ENCODE peak calls at places on chromosomes 12 and 14, in five cellular contexts. G is activated naive CD8-positive, alpha-beta T cell treated with anti-CD3 and anti-CD28 coated beads, Interleukin-2, amount 50 U/mL, for 24 hours; P is pancreas; B is gastroesophageal sphincter; L is CD8-positive, alpha-beta T cell. Y is an unnamed sample.
A peak's percentile ranks its signal among the peaks of the same experiment; 100 is the strongest.

GRCh38 chr14:55773297-55773696 is 193.3 kb downstream of the KTN1 start:
- ATAC-seq in G (no peak), P (no peak), L (no peak), B (no peak), Y (no peak)

GRCh38 chr14:81784084-81784483 is 250.4 kb upstream of the SEL1L start:
- ATAC-seq in G (no peak), P (no peak), L (no peak), B (no peak), Y (no peak)

GRCh38 chr14:99241314-99242035 is 30.5 kb downstream of the BCL11B start:
- ATAC-seq in B (no peak), P (peak; percentile 47), L (peak; percentile 46), G (peak; percentile 39), Y (no peak)

GRCh38 chr12:93518725-93519124 is 51.4 kb downstream of the MRPL42 start:
- ATAC-seq in G (no peak), P (no peak), B (no peak), L (no peak), Y (no peak)

GRCh38 chr14:88599761-88600439 is 37.1 kb downstream of the ZC3H14 start:
- ATAC-seq in P (no peak), L (no peak), G (peak; percentile 95), B (no peak), Y (no peak)

GRCh38 chr12:28108599-28108998 is 81.7 kb upstream of the CCDC91 start:
- ATAC-seq in P (no peak), B (no peak), G (no peak), L (peak; percentile 29), Y (no peak)

GRCh38 chr12:65803253-65803652 is 21.0 kb upstream of the HMGA2 start:
- ATAC-seq in L (no peak), G (no peak), P (no peak), B (no peak), Y (no peak)

GRCh38 chr14:29805415-29806123 is 122.1 kb downstream of the PRKD1 start:
- ATAC-seq in L (no peak), G (peak; percentile 52), B (peak; percentile 88), P (peak; percentile 96), Y (no peak)

GRCh38 chr14:76781648-76782051 is 20.4 kb downstream of the VASH1 start:
- ATAC-seq in G (peak; percentile 27), P (no peak), L (no peak), B (no peak), Y (no peak)

GRCh38 chr14:68486809-68487208 is 306.1 kb downstream of the ZFP36L1 start:
- ATAC-seq in G (no peak), P (peak; percentile 57), B (no peak), L (no peak), Y (no peak)

GRCh38 chr14:60632777-60633176 is 16.5 kb downstream of the SIX1 start:
- ATAC-seq in B (no peak), G (no peak), L (no peak), P (no peak), Y (no peak)

GRCh38 chr12:32502693-32503510 is 103.5 kb downstream of the FGD4 start:
- ATAC-seq in L (no peak), P (peak; percentile 51), G (no peak), B (peak; percentile 80), Y (peak; percentile 37)

GRCh38 chr12:107775093-107775721 is 703 bp downstream of the ASCL4 start:
- ATAC-seq in G (no peak), P (peak; percentile 24), B (no peak), L (no peak), Y (peak; percentile 17)

GRCh38 chr12:1429980-1430379 is 164.4 kb downstream of the FBXL14 start:
- ATAC-seq in P (peak; percentile 15), G (no peak), L (no peak), B (peak; percentile 89), Y (no peak)

GRCh38 chr14:59297070-59297766 is 108.8 kb downstream of the DAAM1 start:
- ATAC-seq in L (no peak), G (no peak), P (peak; percentile 60), B (no peak), Y (peak; percentile 52)

GRCh38 chr12:11729008-11729407 is 79.5 kb downstream of the ETV6 start:
- ATAC-seq in L (no peak), B (no peak), P (peak; percentile 84), G (no peak), Y (peak; percentile 69)

GRCh38 chr12:75364918-75365317 is 26.0 kb upstream of the GLIPR1L2 start:
- ATAC-seq in L (no peak), B (no peak), G (no peak), P (no peak), Y (no peak)

GRCh38 chr12:110937104-110937641 is 16.8 kb upstream of the MYL2 start:
- ATAC-seq in P (peak; percentile 89), B (peak; percentile 28), G (peak; percentile 52), L (peak; percentile 40), Y (no peak)

GRCh38 chr12:130013771-130014484 is 110.1 kb upstream of the TMEM132D start:
- ATAC-seq in L (no peak), P (peak; percentile 89), G (peak; percentile 55), B (no peak), Y (peak; percentile 66)

GRCh38 chr12:67774983-67775587 is 126.5 kb downstream of the DYRK2 start:
- ATAC-seq in P (no peak), B (no peak), L (no peak), G (no peak), Y (no peak)

GRCh38 chr14:70585221-70585620 is 15.2 kb downstream of the MED6 start:
- ATAC-seq in G (peak; percentile 65), L (no peak), P (no peak), B (no peak), Y (no peak)

GRCh38 chr12:80509781-80510556 is 65.9 kb downstream of the PTPRQ start:
- ATAC-seq in L (no peak), B (no peak), P (no peak), G (no peak), Y (no peak)

GRCh38 chr12:89424394-89424793 is 72.1 kb upstream of the DUSP6 start:
- ATAC-seq in B (no peak), P (no peak), G (no peak), L (no peak), Y (no peak)

GRCh38 chr12:45439039-45439438 is 223.1 kb downstream of the ANO6 start:
- ATAC-seq in G (peak; percentile 79), P (no peak), B (no peak), L (no peak), Y (no peak)

GRCh38 chr14:103463149-103463548 is 59.5 kb downstream of the CKB start:
- ATAC-seq in P (no peak), L (no peak), B (no peak), G (no peak), Y (no peak)

GRCh38 chr12:13099066-13099909 is 4.2 kb downstream of the GSG1 start:
- ATAC-seq in P (no peak), G (no peak), L (no peak), B (no peak), Y (peak; percentile 14)

GRCh38 chr12:89245090-89245489 is 107.2 kb downstream of the DUSP6 start:
- ATAC-seq in L (peak; percentile 92), G (peak; percentile 83), P (no peak), B (peak; percentile 51), Y (peak; percentile 74)

GRCh38 chr12:4168041-4168440 is 105.5 kb upstream of the CCND2 start:
- ATAC-seq in B (no peak), P (no peak), G (no peak), L (no peak), Y (no peak)

GRCh38 chr14:23168246-23168645 is 15.2 kb downstream of the SLC7A8 start:
- ATAC-seq in G (no peak), P (no peak), B (peak; percentile 74), L (no peak), Y (no peak)

GRCh38 chr12:48940181-48940580 is 14.9 kb upstream of the FKBP11 start:
- ATAC-seq in P (no peak), L (no peak), G (no peak), B (no peak), Y (no peak)

GRCh38 chr14:65357091-65357490 is 55.4 kb upstream of the FUT8 start:
- ATAC-seq in P (no peak), G (no peak), L (no peak), B (no peak), Y (no peak)